ENCODE peak calls at places on chromosomes 11 and 22, in seven cellular contexts. Z is tibial nerve, U is endothelial cell of umbilical vein, S is GF-D8, E is NCI-H1930, Q is ACHN, O is nephron progenitor cell. Y is an unnamed sample.

GRCh38 chr22:49754674-49755590 is 72.7 kb downstream of the BRD1 start:
- DNase-seq in U (no peak), Q (no peak), S (no peak), O (no peak), Z (no peak), E (no peak), Y (no peak)

GRCh38 chr22:30695351-30695762 is 683 bp downstream of the OSBP2 start:
- DNase-seq in O (no peak), S (no peak), U (no peak), Q (no peak), Z (no peak), E (no peak), Y (no peak)

GRCh38 chr22:35072939-35073338 is 7.0 kb downstream of the ISX start:
- DNase-seq in Z (no peak), U (no peak), E (no peak), Q (peak), O (no peak), S (no peak), Y (no peak)

GRCh38 chr22:24427500-24428164 is at the start of gene ADORA2A:
- DNase-seq in Q (no peak), Z (no peak), O (no peak), S (peak), U (no peak), E (no peak), Y (peak)

GRCh38 chr11:80285076-80285790 is 844.4 kb upstream of the TENM4 start:
- DNase-seq in Q (no peak), U (no peak), S (no peak), O (no peak), E (no peak), Z (no peak), Y (no peak)

GRCh38 chr11:63273685-63274084 is 30.3 kb upstream of the SLC22A25 start:
- DNase-seq in Z (no peak), U (no peak), E (no peak), O (no peak), Q (no peak), S (no peak), Y (no peak)

GRCh38 chr11:95768521-95768920 is 21.1 kb downstream of the FAM76B start:
- DNase-seq in U (no peak), Q (no peak), Z (no peak), S (no peak), O (no peak), E (no peak), Y (no peak)

GRCh38 chr11:124610295-124610694 is 933 bp upstream of the PANX3 start:
- DNase-seq in S (no peak), U (no peak), E (no peak), O (no peak), Z (no peak), Q (no peak), Y (no peak)

GRCh38 chr11:63023851-63024648 is 8.4 kb upstream of the SLC22A8 start:
- DNase-seq in S (peak), Q (peak), Z (peak), E (peak), U (peak), O (peak), Y (peak)

GRCh38 chr11:11288972-11289616 is 64.0 kb downstream of the CSNK2A3 start:
- DNase-seq in E (no peak), U (no peak), Z (no peak), Q (no peak), S (no peak), O (no peak), Y (no peak)